ENCODE peak calls at places on chromosomes 3 and 15, in seven cellular contexts. V is GM12878, S is HCT116, W is K562, E is HepG2, Y is H1, C is SK-N-SH. Q is an unnamed sample.

GRCh38 chr3:27186013-27186412 is 183.2 kb downstream of the NEK10 start:
- DNase-seq in V (no peak), S (no peak), W (no peak), E (no peak), Y (no peak), C (no peak), Q (no peak)

GRCh38 chr3:149233323-149233722 is 11.7 kb upstream of the CP start:
- DNase-seq in V (no peak), S (no peak), W (peak; percentile 71), E (no peak), Y (no peak), C (no peak), Q (no peak)

GRCh38 chr3:122620399-122620798 is 42.9 kb downstream of the PARP15 start:
- DNase-seq in V (no peak), S (no peak), W (no peak), E (no peak), Y (no peak), C (no peak), Q (no peak)

GRCh38 chr15:66496951-66497501 is 536 bp downstream of the SNAPC5 start:
- DNase-seq in V (no peak), S (no peak), W (peak; percentile 58), E (peak; percentile 15), Y (no peak), C (no peak), Q (peak; percentile 31)

GRCh38 chr15:69604050-69604378 is 151.4 kb downstream of the RPLP1 start:
- DNase-seq in V (no peak), S (peak; percentile 26), W (peak; percentile 4), E (peak; percentile 16), Y (no peak), C (no peak), Q (peak; percentile 61)

GRCh38 chr3:167750273-167750971 is 14.9 kb downstream of the SERPINI1 start:
- DNase-seq in V (peak; percentile 52), S (no peak), W (no peak), E (no peak), Y (no peak), C (no peak), Q (peak; percentile 14)

GRCh38 chr15:56927816-56928215 is 9.4 kb downstream of the TCF12 start:
- DNase-seq in V (no peak), S (no peak), W (no peak), E (no peak), Y (no peak), C (no peak), Q (peak; percentile 3)

GRCh38 chr15:78808550-78808949 is 2.7 kb downstream of the ADAMTS7 start:
- DNase-seq in V (no peak), S (peak; percentile 34), W (peak; percentile 52), E (peak; percentile 39), Y (no peak), C (peak; percentile 60), Q (peak; percentile 18)

GRCh38 chr3:113132571-113132996 is 78.8 kb upstream of the BOC start:
- DNase-seq in V (no peak), S (no peak), W (no peak), E (peak; percentile 1), Y (no peak), C (no peak), Q (no peak)

GRCh38 chr15:25057574-25057973 is 102.8 kb downstream of the SNRPN start:
- DNase-seq in V (no peak), S (no peak), W (no peak), E (no peak), Y (no peak), C (no peak), Q (no peak)

GRCh38 chr3:157495846-157496245 is 7.4 kb downstream of the VEPH1 start:
- DNase-seq in V (no peak), S (no peak), W (no peak), E (no peak), Y (no peak), C (no peak), Q (no peak)

GRCh38 chr15:94234300-94234699 is 2.9 kb downstream of the MCTP2 start:
- DNase-seq in V (no peak), S (no peak), W (no peak), E (no peak), Y (no peak), C (no peak), Q (no peak)

GRCh38 chr3:30145281-30145680 is 461.1 kb upstream of the TGFBR2 start:
- DNase-seq in V (no peak), S (no peak), W (no peak), E (no peak), Y (no peak), C (no peak), Q (no peak)

GRCh38 chr3:16456784-16457415 is 56.6 kb downstream of the RFTN1 start:
- DNase-seq in V (no peak), S (no peak), W (no peak), E (no peak), Y (no peak), C (no peak), Q (no peak)

GRCh38 chr15:84915011-84915958 is 30.8 kb downstream of the SLC28A1 start:
- DNase-seq in V (peak; percentile 79), S (peak; percentile 81), W (peak; percentile 89), E (peak; percentile 84), Y (no peak), C (peak; percentile 90), Q (peak; percentile 96)

DNA sequence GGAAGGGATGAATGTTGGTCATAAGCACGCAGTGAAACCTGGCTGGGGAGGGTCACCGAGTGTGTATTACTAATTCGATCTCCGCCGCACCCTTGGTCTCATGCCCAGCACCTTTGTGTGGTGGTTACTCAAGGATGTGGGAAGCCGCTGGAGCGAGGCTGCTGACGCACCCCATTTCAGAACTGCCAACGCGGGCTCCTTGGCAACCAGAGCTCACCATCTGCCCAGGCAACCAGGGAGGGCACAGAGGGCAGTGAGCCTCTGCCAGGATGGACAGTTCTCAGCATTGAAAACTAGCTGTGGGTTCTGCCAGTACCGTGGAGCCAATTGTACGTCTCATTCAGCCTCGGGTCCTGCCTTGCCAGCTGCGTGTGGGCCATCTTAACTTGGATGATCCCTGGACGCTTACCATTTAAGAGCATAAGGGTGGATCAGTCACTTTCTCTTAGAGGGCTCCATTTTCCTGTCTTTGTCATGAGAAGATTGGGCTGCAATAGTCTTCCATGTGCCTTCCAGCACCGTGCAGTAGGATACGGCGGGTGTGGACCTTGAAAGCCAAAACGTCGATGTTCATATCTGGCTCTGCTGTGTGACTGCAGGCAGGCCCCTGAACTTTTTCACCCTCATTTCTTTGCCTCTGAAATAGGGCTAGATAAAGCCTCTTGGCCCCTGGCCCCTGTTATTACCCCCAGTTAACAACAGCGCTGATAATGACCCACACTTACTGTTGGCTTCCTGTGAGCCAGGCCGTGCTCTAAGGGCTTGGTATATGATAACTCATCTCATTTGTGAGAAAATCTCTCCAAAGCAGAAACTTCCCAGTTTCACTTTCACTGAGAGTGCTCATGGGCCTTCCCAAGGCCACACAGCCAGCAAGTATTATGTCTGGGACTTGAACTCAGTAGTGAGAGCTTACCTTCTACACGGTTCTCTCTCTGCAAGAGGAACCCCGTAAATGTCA is 238.8 kb downstream of the OPA1 start:
- DNase-seq in V (peak; percentile 56), S (no peak), W (peak; percentile 58), E (no peak), Y (no peak), C (no peak), Q (no peak)
- TF ChIP-seq JUND in V (no peak), S (no peak), W (no peak), E (no peak), Y (no peak), C (no peak), Q (no peak)

DNA sequence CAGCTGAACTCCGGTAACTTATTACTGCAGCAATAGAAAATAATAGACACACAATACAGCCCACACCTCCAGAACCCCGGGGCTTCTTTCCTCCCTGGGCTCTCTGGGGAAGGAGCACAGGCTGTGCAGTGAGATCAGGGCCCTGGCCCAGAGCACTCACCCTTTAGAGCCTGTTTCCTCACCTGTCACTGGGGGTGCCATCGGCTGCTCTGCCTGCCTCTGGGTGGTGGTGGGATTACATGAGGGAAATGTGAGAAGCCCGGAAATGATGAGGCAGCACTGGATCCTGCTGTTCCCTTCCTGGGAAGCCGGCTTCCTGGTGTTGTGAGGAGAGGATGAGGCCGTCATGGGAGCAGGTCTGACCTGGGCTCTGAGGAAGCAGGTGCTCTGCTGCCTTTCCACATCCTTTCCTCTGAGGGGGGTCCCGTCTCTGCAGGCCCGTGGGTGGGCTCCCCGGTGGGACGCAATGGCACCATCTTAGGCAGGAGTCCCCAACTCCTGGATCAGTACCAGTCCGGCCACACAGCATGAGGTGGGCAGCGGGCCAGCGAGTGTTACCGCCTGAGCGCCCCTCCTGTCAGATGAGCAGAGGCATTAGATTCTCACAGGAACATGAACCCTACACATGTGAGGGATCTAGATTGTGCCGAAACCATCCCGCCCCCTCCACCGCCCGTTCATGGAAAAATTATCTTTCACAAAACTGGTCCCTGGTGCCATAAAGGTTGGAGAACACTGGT is 220.9 kb upstream of the CTDSPL start:
- DNase-seq in V (no peak), S (no peak), W (no peak), E (no peak), Y (no peak), C (no peak), Q (no peak)
- TF ChIP-seq JUND in V (no peak), S (no peak), W (no peak), E (no peak), Y (no peak), C (no peak), Q (no peak)

GRCh38 chr3:151282921-151283320 is 4.6 kb upstream of the P2RY14 start:
- DNase-seq in V (no peak), S (peak; percentile 51), W (peak; percentile 51), E (peak; percentile 60), Y (no peak), C (peak; percentile 50), Q (peak; percentile 43)
- TF ChIP-seq JUND in V (no peak), S (no peak), W (no peak), E (no peak), Y (no peak), C (no peak), Q (no peak)

GRCh38 chr3:169241575-169241927 is 422.0 kb downstream of the MECOM start:
- DNase-seq in V (no peak), S (no peak), W (no peak), E (no peak), Y (no peak), C (no peak), Q (no peak)
- TF ChIP-seq JUND in V (no peak), S (no peak), W (no peak), E (no peak), Y (no peak), C (no peak), Q (no peak)

GRCh38 chr3:128701342-128702212 is 24.4 kb upstream of the RAB7A start:
- DNase-seq in V (no peak), S (no peak), W (no peak), E (no peak), Y (no peak), C (peak; percentile 76), Q (no peak)
- TF ChIP-seq JUND in V (no peak), S (no peak), W (no peak), E (no peak), Y (no peak), C (no peak), Q (no peak)

GRCh38 chr15:64600794-64601193 is 140.4 kb downstream of the ZNF609 start:
- DNase-seq in V (no peak), S (no peak), W (no peak), E (no peak), Y (no peak), C (no peak), Q (no peak)

GRCh38 chr15:64599716-64600115 is 139.3 kb downstream of the ZNF609 start:
- DNase-seq in V (no peak), S (no peak), W (no peak), E (no peak), Y (no peak), C (no peak), Q (no peak)

GRCh38 chr15:64596701-64597468 is 136.5 kb downstream of the ZNF609 start:
- DNase-seq in V (no peak), S (no peak), W (peak; percentile 47), E (no peak), Y (no peak), C (no peak), Q (peak; percentile 24)

GRCh38 chr15:64599226-64599625 is 138.8 kb downstream of the ZNF609 start:
- DNase-seq in V (no peak), S (no peak), W (no peak), E (no peak), Y (no peak), C (no peak), Q (no peak)

GRCh38 chr15:64597469-64597806 is 137.1 kb downstream of the ZNF609 start:
- DNase-seq in V (no peak), S (no peak), W (no peak), E (no peak), Y (no peak), C (peak; percentile 67), Q (no peak)
- TF ChIP-seq JUND in V (no peak), S (no peak), W (no peak), E (no peak), Y (no peak), C (no peak), Q (no peak)

Q was measured in T47D.